ENCODE peak calls at places on chromosomes 11 and 22, in five cellular contexts. One of them, this sample, is unnamed.
A peak's percentile ranks its signal among the peaks of the same experiment; 100 is the strongest.

GRCh38 chr11:9039194-9039593 is 35.4 kb upstream of the NRIP3 start:
- DNase-seq in head of caudate nucleus: no peak
- DNase-seq in frontal cortex: no peak
- DNase-seq in epithelial cell of esophagus: peak; percentile 87
- DNase-seq in neural crest cell: no peak
- DNase-seq in this sample: no peak

GRCh38 chr22:26979294-26979693 is 321.9 kb downstream of the MIAT start:
- DNase-seq in head of caudate nucleus: no peak
- DNase-seq in frontal cortex: no peak
- DNase-seq in epithelial cell of esophagus: no peak
- DNase-seq in neural crest cell: no peak
- DNase-seq in this sample: no peak

GRCh38 chr11:122036022-122036421 is 80.0 kb downstream of the BLID start:
- DNase-seq in head of caudate nucleus: no peak
- DNase-seq in frontal cortex: no peak
- DNase-seq in epithelial cell of esophagus: no peak
- DNase-seq in neural crest cell: no peak
- DNase-seq in this sample: no peak

GRCh38 chr22:31962392-31963113 is 18.2 kb downstream of the YWHAH start:
- DNase-seq in head of caudate nucleus: no peak
- DNase-seq in frontal cortex: no peak
- DNase-seq in epithelial cell of esophagus: no peak
- DNase-seq in neural crest cell: no peak
- DNase-seq in this sample: no peak

GRCh38 chr11:66136752-66137123 is 66.7 kb downstream of the PACS1 start:
- DNase-seq in head of caudate nucleus: no peak
- DNase-seq in frontal cortex: no peak
- DNase-seq in epithelial cell of esophagus: peak; percentile 63
- DNase-seq in neural crest cell: no peak
- DNase-seq in this sample: no peak

GRCh38 chr22:35972559-35972958 is 56.1 kb downstream of the RBFOX2 start:
- DNase-seq in head of caudate nucleus: no peak
- DNase-seq in frontal cortex: no peak
- DNase-seq in epithelial cell of esophagus: no peak
- DNase-seq in neural crest cell: no peak
- DNase-seq in this sample: peak; percentile 24

GRCh38 chr11:59802639-59803176 is 7.9 kb downstream of the MRPL16 start:
- DNase-seq in head of caudate nucleus: peak; percentile 80
- DNase-seq in frontal cortex: peak; percentile 35
- DNase-seq in epithelial cell of esophagus: peak; percentile 70
- DNase-seq in neural crest cell: peak; percentile 14
- DNase-seq in this sample: peak; percentile 75

GRCh38 chr22:49064836-49065235 is 762.8 kb downstream of the BRD1 start:
- DNase-seq in head of caudate nucleus: no peak
- DNase-seq in frontal cortex: no peak
- DNase-seq in epithelial cell of esophagus: no peak
- DNase-seq in neural crest cell: no peak
- DNase-seq in this sample: no peak

GRCh38 chr22:40401532-40401931 is 31.1 kb downstream of the SGSM3 start:
- DNase-seq in head of caudate nucleus: no peak
- DNase-seq in frontal cortex: no peak
- DNase-seq in epithelial cell of esophagus: no peak
- DNase-seq in neural crest cell: no peak
- DNase-seq in this sample: no peak

GRCh38 chr11:69826773-69827172 is 7.6 kb upstream of the FGF3 start:
- DNase-seq in head of caudate nucleus: no peak
- DNase-seq in frontal cortex: no peak
- DNase-seq in epithelial cell of esophagus: no peak
- DNase-seq in neural crest cell: no peak
- DNase-seq in this sample: no peak

GRCh38 chr22:23187871-23188700 is 7.8 kb downstream of the BCR start:
- DNase-seq in head of caudate nucleus: no peak
- DNase-seq in frontal cortex: no peak
- DNase-seq in epithelial cell of esophagus: no peak
- DNase-seq in neural crest cell: no peak
- DNase-seq in this sample: no peak

GRCh38 chr11:121961228-121961860 is 154.7 kb downstream of the BLID start:
- DNase-seq in head of caudate nucleus: no peak
- DNase-seq in frontal cortex: no peak
- DNase-seq in epithelial cell of esophagus: no peak
- DNase-seq in neural crest cell: no peak
- DNase-seq in this sample: no peak

GRCh38 chr22:47203554-47203991 is 441.1 kb downstream of the TBC1D22A start:
- DNase-seq in head of caudate nucleus: no peak
- DNase-seq in frontal cortex: no peak
- DNase-seq in epithelial cell of esophagus: no peak
- DNase-seq in neural crest cell: no peak
- DNase-seq in this sample: no peak

GRCh38 chr11:126487711-126488110 is 132.2 kb downstream of the ST3GAL4 start:
- DNase-seq in head of caudate nucleus: no peak
- DNase-seq in frontal cortex: no peak
- DNase-seq in epithelial cell of esophagus: no peak
- DNase-seq in neural crest cell: no peak
- DNase-seq in this sample: no peak

GRCh38 chr22:36732609-36733008 is 29.1 kb upstream of the CACNG2 start:
- DNase-seq in head of caudate nucleus: no peak
- DNase-seq in frontal cortex: no peak
- DNase-seq in epithelial cell of esophagus: no peak
- DNase-seq in neural crest cell: no peak
- DNase-seq in this sample: no peak

GRCh38 chr22:49395617-49396016 is 432.1 kb downstream of the BRD1 start:
- DNase-seq in head of caudate nucleus: no peak
- DNase-seq in frontal cortex: no peak
- DNase-seq in epithelial cell of esophagus: no peak
- DNase-seq in neural crest cell: no peak
- DNase-seq in this sample: no peak

GRCh38 chr11:120337896-120338840 is 2.0 kb downstream of the ARHGEF12 start:
- DNase-seq in head of caudate nucleus: no peak
- DNase-seq in frontal cortex: no peak
- DNase-seq in epithelial cell of esophagus: peak; percentile 36
- DNase-seq in neural crest cell: no peak
- DNase-seq in this sample: peak; percentile 66

GRCh38 chr22:17161991-17162390 is 2.9 kb upstream of the HDHD5 start:
- DNase-seq in head of caudate nucleus: no peak
- DNase-seq in frontal cortex: no peak
- DNase-seq in epithelial cell of esophagus: no peak
- DNase-seq in neural crest cell: no peak
- DNase-seq in this sample: no peak

GRCh38 chr11:71252434-71252781 is at the start of gene SHANK2:
- DNase-seq in head of caudate nucleus: no peak
- DNase-seq in frontal cortex: no peak
- DNase-seq in epithelial cell of esophagus: peak; percentile 51
- DNase-seq in neural crest cell: no peak
- DNase-seq in this sample: no peak

GRCh38 chr11:106879029-106879428 is 139.2 kb downstream of the GUCY1A2 start:
- DNase-seq in head of caudate nucleus: no peak
- DNase-seq in frontal cortex: no peak
- DNase-seq in epithelial cell of esophagus: peak; percentile 14
- DNase-seq in neural crest cell: no peak
- DNase-seq in this sample: no peak

GRCh38 chr11:134587345-134587744 is 175.3 kb upstream of the B3GAT1 start:
- DNase-seq in head of caudate nucleus: no peak
- DNase-seq in frontal cortex: no peak
- DNase-seq in epithelial cell of esophagus: no peak
- DNase-seq in neural crest cell: no peak
- DNase-seq in this sample: no peak

GRCh38 chr11:119377961-119378667 is 3.4 kb downstream of the USP2 start:
- DNase-seq in head of caudate nucleus: no peak
- DNase-seq in frontal cortex: no peak
- DNase-seq in epithelial cell of esophagus: no peak
- DNase-seq in neural crest cell: no peak
- DNase-seq in this sample: no peak

GRCh38 chr11:62125316-62125715 is 1.5 kb downstream of the INCENP start:
- DNase-seq in head of caudate nucleus: no peak
- DNase-seq in frontal cortex: no peak
- DNase-seq in epithelial cell of esophagus: peak; percentile 37
- DNase-seq in neural crest cell: no peak
- DNase-seq in this sample: no peak

GRCh38 chr11:76592961-76593360 is 77.6 kb downstream of the LRRC32 start:
- DNase-seq in head of caudate nucleus: no peak
- DNase-seq in frontal cortex: no peak
- DNase-seq in epithelial cell of esophagus: no peak
- DNase-seq in neural crest cell: no peak
- DNase-seq in this sample: no peak

GRCh38 chr22:36873614-36874308 is 13.0 kb downstream of the NCF4 start:
- DNase-seq in head of caudate nucleus: peak; percentile 26
- DNase-seq in frontal cortex: peak; percentile 49
- DNase-seq in epithelial cell of esophagus: peak; percentile 95
- DNase-seq in neural crest cell: no peak
- DNase-seq in this sample: peak; percentile 25

GRCh38 chr22:32206774-32207758 is 2.2 kb upstream of the RFPL2 start:
- DNase-seq in head of caudate nucleus: no peak
- DNase-seq in frontal cortex: no peak
- DNase-seq in epithelial cell of esophagus: peak; percentile 49
- DNase-seq in neural crest cell: no peak
- DNase-seq in this sample: peak; percentile 47

GRCh38 chr22:42626951-42627625 is 12.4 kb upstream of the POLDIP3 start:
- DNase-seq in head of caudate nucleus: no peak
- DNase-seq in frontal cortex: no peak
- DNase-seq in epithelial cell of esophagus: no peak
- DNase-seq in neural crest cell: no peak
- DNase-seq in this sample: no peak

GRCh38 chr11:77287615-77288273 is 13.7 kb downstream of the GDPD4 start:
- DNase-seq in head of caudate nucleus: no peak
- DNase-seq in frontal cortex: no peak
- DNase-seq in epithelial cell of esophagus: peak; percentile 91
- DNase-seq in neural crest cell: no peak
- DNase-seq in this sample: no peak

GRCh38 chr11:57131080-57131790 is 50.5 kb upstream of the LRRC55 start:
- DNase-seq in head of caudate nucleus: peak; percentile 16
- DNase-seq in frontal cortex: no peak
- DNase-seq in epithelial cell of esophagus: peak; percentile 69
- DNase-seq in neural crest cell: peak; percentile 33
- DNase-seq in this sample: peak; percentile 2

GRCh38 chr11:2587132-2587930 is 112.5 kb downstream of the KCNQ1OT1 start:
- DNase-seq in head of caudate nucleus: no peak
- DNase-seq in frontal cortex: peak; percentile 8
- DNase-seq in epithelial cell of esophagus: no peak
- DNase-seq in neural crest cell: peak; percentile 1
- DNase-seq in this sample: no peak

GRCh38 chr11:118111744-118112035 is 24.9 kb upstream of the SMIM35 start:
- DNase-seq in head of caudate nucleus: no peak
- DNase-seq in frontal cortex: no peak
- DNase-seq in epithelial cell of esophagus: no peak
- DNase-seq in neural crest cell: no peak
- DNase-seq in this sample: no peak